ENCODE peak calls at places on chromosomes 12 and 14, in four cellular contexts. One of them, this sample, is unnamed.

GRCh38 chr12:66803972-66804371 is 125.1 kb upstream of the GRIP1 start:
- DNase-seq in breast epithelium: no peak
- DNase-seq in HFFc6: no peak
- DNase-seq in neural crest cell: no peak
- DNase-seq in this sample: no peak

GRCh38 chr12:78245111-78245510 is 414.4 kb downstream of the NAV3 start:
- DNase-seq in breast epithelium: no peak
- DNase-seq in HFFc6: no peak
- DNase-seq in neural crest cell: no peak
- DNase-seq in this sample: no peak

GRCh38 chr12:40837891-40838424 is 145.7 kb downstream of the CNTN1 start:
- DNase-seq in breast epithelium: no peak
- DNase-seq in HFFc6: no peak
- DNase-seq in neural crest cell: no peak
- DNase-seq in this sample: no peak

GRCh38 chr14:64654072-64654899 is 49.9 kb upstream of the PLEKHG3 start:
- DNase-seq in breast epithelium: no peak
- DNase-seq in HFFc6: peak; percentile 75
- DNase-seq in neural crest cell: no peak
- DNase-seq in this sample: no peak

GRCh38 chr12:10771132-10771733 is 31.2 kb downstream of the TAS2R7 start:
- DNase-seq in breast epithelium: no peak
- DNase-seq in HFFc6: peak; percentile 15
- DNase-seq in neural crest cell: no peak
- DNase-seq in this sample: no peak

GRCh38 chr12:62466018-62466595 is 519 bp upstream of the MON2 start:
- DNase-seq in breast epithelium: peak; percentile 33
- DNase-seq in HFFc6: peak; percentile 20
- DNase-seq in neural crest cell: peak; percentile 12
- DNase-seq in this sample: no peak

GRCh38 chr12:46459111-46459510 is 86.5 kb upstream of the SLC38A2 start:
- DNase-seq in breast epithelium: no peak
- DNase-seq in HFFc6: peak; percentile 90
- DNase-seq in neural crest cell: no peak
- DNase-seq in this sample: no peak

GRCh38 chr12:124661382-124661781 is 94.0 kb upstream of the NCOR2 start:
- DNase-seq in breast epithelium: no peak
- DNase-seq in HFFc6: no peak
- DNase-seq in neural crest cell: no peak
- DNase-seq in this sample: no peak

GRCh38 chr14:68608235-68608962 is 184.5 kb downstream of the ZFP36L1 start:
- DNase-seq in breast epithelium: no peak
- DNase-seq in HFFc6: no peak
- DNase-seq in neural crest cell: no peak
- DNase-seq in this sample: no peak

GRCh38 chr12:115867854-115868253 is 409.6 kb downstream of the MED13L start:
- DNase-seq in breast epithelium: no peak
- DNase-seq in HFFc6: no peak
- DNase-seq in neural crest cell: no peak
- DNase-seq in this sample: no peak

GRCh38 chr14:31106768-31107167 is 80.6 kb upstream of the STRN3 start:
- DNase-seq in breast epithelium: no peak
- DNase-seq in HFFc6: peak; percentile 30
- DNase-seq in neural crest cell: no peak
- DNase-seq in this sample: no peak

GRCh38 chr12:19042196-19042595 is 87.3 kb upstream of the PLEKHA5 start:
- DNase-seq in breast epithelium: no peak
- DNase-seq in HFFc6: no peak
- DNase-seq in neural crest cell: no peak
- DNase-seq in this sample: no peak

GRCh38 chr14:73710737-73711136 is 3.4 kb downstream of the PNMA1 start:
- DNase-seq in breast epithelium: no peak
- DNase-seq in HFFc6: no peak
- DNase-seq in neural crest cell: no peak
- DNase-seq in this sample: no peak

GRCh38 chr14:48350971-48351370 is 675.6 kb upstream of the MDGA2 start:
- DNase-seq in breast epithelium: no peak
- DNase-seq in HFFc6: no peak
- DNase-seq in neural crest cell: no peak
- DNase-seq in this sample: no peak

GRCh38 chr12:115990241-115990640 is 287.3 kb downstream of the MED13L start:
- DNase-seq in breast epithelium: no peak
- DNase-seq in HFFc6: no peak
- DNase-seq in neural crest cell: no peak
- DNase-seq in this sample: no peak

GRCh38 chr12:105083551-105084105 is 630 bp downstream of the ALDH1L2 start:
- DNase-seq in breast epithelium: peak; percentile 31
- DNase-seq in HFFc6: peak; percentile 71
- DNase-seq in neural crest cell: peak; percentile 7
- DNase-seq in this sample: no peak

GRCh38 chr14:61203059-61203753 is 77.9 kb downstream of the TMEM30B start:
- DNase-seq in breast epithelium: no peak
- DNase-seq in HFFc6: no peak
- DNase-seq in neural crest cell: no peak
- DNase-seq in this sample: no peak

GRCh38 chr12:96985515-96986362 is 78.7 kb downstream of the NEDD1 start:
- DNase-seq in breast epithelium: no peak
- DNase-seq in HFFc6: no peak
- DNase-seq in neural crest cell: no peak
- DNase-seq in this sample: peak; percentile 70

GRCh38 chr12:11684393-11684792 is 34.9 kb downstream of the ETV6 start:
- DNase-seq in breast epithelium: no peak
- DNase-seq in HFFc6: peak; percentile 58
- DNase-seq in neural crest cell: no peak
- DNase-seq in this sample: no peak

GRCh38 chr14:59360923-59361794 is 104.0 kb downstream of the GPR135 start:
- DNase-seq in breast epithelium: peak; percentile 78
- DNase-seq in HFFc6: peak; percentile 64
- DNase-seq in neural crest cell: no peak
- DNase-seq in this sample: no peak

GRCh38 chr12:123973552-123974341 is 732 bp downstream of the ZNF664 start:
- DNase-seq in breast epithelium: peak; percentile 21
- DNase-seq in HFFc6: no peak
- DNase-seq in neural crest cell: peak; percentile 22
- DNase-seq in this sample: peak; percentile 36

GRCh38 chr12:52005903-52006703 is 643 bp upstream of the TAMALIN start:
- DNase-seq in breast epithelium: no peak
- DNase-seq in HFFc6: no peak
- DNase-seq in neural crest cell: peak; percentile 42
- DNase-seq in this sample: no peak

GRCh38 chr14:31232081-31232480 is 24.5 kb upstream of the HECTD1 start:
- DNase-seq in breast epithelium: no peak
- DNase-seq in HFFc6: no peak
- DNase-seq in neural crest cell: no peak
- DNase-seq in this sample: no peak

GRCh38 chr12:130948136-130948535 is 5.6 kb upstream of the ADGRD1 start:
- DNase-seq in breast epithelium: no peak
- DNase-seq in HFFc6: no peak
- DNase-seq in neural crest cell: no peak
- DNase-seq in this sample: no peak

GRCh38 chr12:131221061-131221945 is 267.6 kb downstream of the ADGRD1 start:
- DNase-seq in breast epithelium: no peak
- DNase-seq in HFFc6: no peak
- DNase-seq in neural crest cell: no peak
- DNase-seq in this sample: no peak

GRCh38 chr12:102061096-102061555 is 665 bp downstream of the WASHC3 start:
- DNase-seq in breast epithelium: no peak
- DNase-seq in HFFc6: no peak
- DNase-seq in neural crest cell: no peak
- DNase-seq in this sample: no peak

GRCh38 chr12:64946132-64946829 is 121.8 kb downstream of the TBC1D30 start:
- DNase-seq in breast epithelium: peak; percentile 34
- DNase-seq in HFFc6: no peak
- DNase-seq in neural crest cell: peak; percentile 32
- DNase-seq in this sample: no peak

GRCh38 chr12:62448436-62448835 is 18.2 kb upstream of the MON2 start:
- DNase-seq in breast epithelium: no peak
- DNase-seq in HFFc6: no peak
- DNase-seq in neural crest cell: no peak
- DNase-seq in this sample: no peak

GRCh38 chr14:44778562-44778961 is 183.2 kb downstream of the KLHL28 start:
- DNase-seq in breast epithelium: no peak
- DNase-seq in HFFc6: no peak
- DNase-seq in neural crest cell: no peak
- DNase-seq in this sample: no peak

GRCh38 chr14:64501326-64502171 is 2.1 kb downstream of the ZBTB25 start:
- DNase-seq in breast epithelium: peak; percentile 28
- DNase-seq in HFFc6: peak; percentile 86
- DNase-seq in neural crest cell: no peak
- DNase-seq in this sample: no peak

GRCh38 chr14:92942576-92942975 is 19.6 kb downstream of the CHGA start:
- DNase-seq in breast epithelium: no peak
- DNase-seq in HFFc6: no peak
- DNase-seq in neural crest cell: no peak
- DNase-seq in this sample: no peak

GRCh38 chr12:120402217-120402616 is 33.3 kb upstream of the MSI1 start:
- DNase-seq in breast epithelium: no peak
- DNase-seq in HFFc6: no peak
- DNase-seq in neural crest cell: peak; percentile 56
- DNase-seq in this sample: no peak

GRCh38 chr12:91273542-91273941 is 90.9 kb upstream of the DCN start:
- DNase-seq in breast epithelium: no peak
- DNase-seq in HFFc6: no peak
- DNase-seq in neural crest cell: no peak
- DNase-seq in this sample: no peak

GRCh38 chr12:83468988-83469908 is 782.5 kb downstream of the TMTC2 start:
- DNase-seq in breast epithelium: no peak
- DNase-seq in HFFc6: no peak
- DNase-seq in neural crest cell: no peak
- DNase-seq in this sample: no peak

GRCh38 chr14:104036250-104036649 is 49.2 kb upstream of the ASPG start:
- DNase-seq in breast epithelium: no peak
- DNase-seq in HFFc6: no peak
- DNase-seq in neural crest cell: no peak
- DNase-seq in this sample: no peak

GRCh38 chr12:47813491-47814196 is 6.1 kb downstream of the HDAC7 start:
- DNase-seq in breast epithelium: no peak
- DNase-seq in HFFc6: no peak
- DNase-seq in neural crest cell: no peak
- DNase-seq in this sample: no peak

GRCh38 chr12:53074290-53074998 is 4.7 kb downstream of the SPRYD3 start:
- DNase-seq in breast epithelium: no peak
- DNase-seq in HFFc6: no peak
- DNase-seq in neural crest cell: no peak
- DNase-seq in this sample: no peak

GRCh38 chr14:93108105-93108504 is 7.6 kb downstream of the ITPK1 start:
- DNase-seq in breast epithelium: no peak
- DNase-seq in HFFc6: no peak
- DNase-seq in neural crest cell: no peak
- DNase-seq in this sample: no peak

GRCh38 chr14:50736932-50737419 is 68.9 kb upstream of the SAV1 start:
- DNase-seq in breast epithelium: no peak
- DNase-seq in HFFc6: no peak
- DNase-seq in neural crest cell: no peak
- DNase-seq in this sample: no peak

GRCh38 chr12:109130755-109131521 is 14.6 kb downstream of the ACACB start:
- DNase-seq in breast epithelium: no peak
- DNase-seq in HFFc6: no peak
- DNase-seq in neural crest cell: no peak
- DNase-seq in this sample: no peak

GRCh38 chr14:88868558-88869159 is 44.2 kb downstream of the TTC8 start:
- DNase-seq in breast epithelium: no peak
- DNase-seq in HFFc6: peak; percentile 37
- DNase-seq in neural crest cell: no peak
- DNase-seq in this sample: no peak
- TF ChIP-seq CTCF in breast epithelium: no peak
- TF ChIP-seq CTCF in HFFc6: peak; percentile 76
- TF ChIP-seq CTCF in neural crest cell: peak; percentile 54
- TF ChIP-seq CTCF in this sample: no peak

DNA sequence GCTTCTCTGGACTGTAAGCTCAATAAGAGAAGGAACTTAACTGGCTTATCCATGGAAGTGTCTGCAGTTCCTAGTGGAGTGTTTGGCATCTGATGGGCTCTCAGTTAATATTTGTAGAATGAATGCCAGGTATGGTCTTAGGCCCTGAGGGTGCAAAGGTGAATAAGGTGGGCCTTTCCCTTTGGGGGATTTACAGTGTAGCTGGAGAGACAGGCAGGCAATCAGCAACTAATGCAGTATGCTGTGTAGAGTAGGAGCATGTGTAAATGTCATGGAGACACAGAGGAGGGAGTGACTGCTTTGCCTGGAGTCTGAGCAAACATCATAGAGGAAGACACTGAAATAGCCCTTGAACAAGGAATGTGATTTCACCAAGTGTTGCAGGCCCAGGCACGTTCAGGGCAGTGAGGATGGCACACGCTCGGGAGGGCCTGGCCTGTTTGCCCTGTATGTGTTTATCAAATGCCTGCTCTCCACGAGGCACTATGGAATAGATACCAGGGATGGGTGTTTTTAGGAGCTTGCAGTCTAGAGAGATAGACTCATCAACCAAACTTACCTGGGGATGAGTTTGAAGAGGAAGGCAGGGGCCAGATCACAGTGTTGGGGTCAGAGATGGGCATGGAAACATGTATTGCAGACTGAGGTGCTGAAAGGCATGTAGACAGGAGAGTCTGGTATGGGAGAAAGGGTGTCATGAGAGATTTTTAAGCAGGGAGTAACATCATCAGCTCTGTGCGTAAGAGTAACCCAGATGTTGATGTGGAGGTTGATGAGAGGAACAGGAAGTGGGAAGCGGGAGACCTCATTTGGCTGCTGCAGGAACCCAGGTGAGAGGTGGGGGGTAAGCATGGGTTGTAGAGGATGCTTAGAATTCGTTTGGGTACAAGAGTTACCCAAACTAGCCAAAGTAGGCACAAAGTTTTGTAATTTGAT is 54.1 kb downstream of the PLXNC1 start:
- DNase-seq in breast epithelium: no peak
- DNase-seq in HFFc6: no peak
- DNase-seq in neural crest cell: no peak
- DNase-seq in this sample: no peak
- TF ChIP-seq CTCF in breast epithelium: no peak
- TF ChIP-seq CTCF in HFFc6: no peak
- TF ChIP-seq CTCF in neural crest cell: no peak
- TF ChIP-seq CTCF in this sample: no peak

DNA sequence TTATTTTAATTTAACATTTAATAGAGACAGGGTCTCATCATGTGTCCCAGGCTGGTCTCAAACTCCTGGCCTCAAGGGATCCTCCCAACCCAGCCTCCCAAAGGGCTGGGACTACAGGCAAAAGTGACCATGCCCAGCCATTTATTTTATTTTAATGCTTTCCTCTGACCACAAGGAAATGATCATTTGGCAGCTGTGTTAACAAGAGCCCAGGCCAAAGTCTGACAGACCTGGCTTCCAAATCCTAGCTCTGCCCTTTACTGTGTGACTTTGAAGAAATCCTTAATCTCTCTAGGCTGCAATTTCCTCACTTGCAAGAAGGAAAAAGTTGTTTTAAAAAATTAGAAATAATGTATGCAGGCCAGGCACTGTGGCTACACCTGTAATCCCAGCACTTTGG is 16.7 kb upstream of the GCH1 start:
- DNase-seq in breast epithelium: no peak
- DNase-seq in HFFc6: no peak
- DNase-seq in neural crest cell: no peak
- DNase-seq in this sample: no peak
- TF ChIP-seq CTCF in breast epithelium: no peak
- TF ChIP-seq CTCF in HFFc6: no peak
- TF ChIP-seq CTCF in neural crest cell: no peak
- TF ChIP-seq CTCF in this sample: no peak

GRCh38 chr12:79407671-79408622 is 282.8 kb downstream of the PAWR start:
- DNase-seq in breast epithelium: peak; percentile 54
- DNase-seq in HFFc6: peak; percentile 88
- DNase-seq in neural crest cell: peak; percentile 9
- DNase-seq in this sample: peak; percentile 73
- TF ChIP-seq CTCF in breast epithelium: peak; percentile 36
- TF ChIP-seq CTCF in HFFc6: peak; percentile 85
- TF ChIP-seq CTCF in neural crest cell: peak; percentile 80
- TF ChIP-seq CTCF in this sample: peak; percentile 31